ENCODE peak calls at places on chromosomes 3 and 15, in eight cellular contexts. One of them, this sample, is unnamed.

GRCh38 chr15:31326729-31327673 is at the start of gene KLF13:
- DNase-seq in osteoblast: peak
- DNase-seq in mucosa of descending colon: peak
- DNase-seq in upper lobe of right lung: peak
- DNase-seq in adipocyte: peak
- DNase-seq in thoracic aorta: no peak
- DNase-seq in GM12865: no peak
- DNase-seq in BJ: no peak
- DNase-seq in this sample: peak

GRCh38 chr15:80055933-80056332 is 3.5 kb upstream of the ZFAND6 start:
- DNase-seq in osteoblast: no peak
- DNase-seq in mucosa of descending colon: no peak
- DNase-seq in upper lobe of right lung: no peak
- DNase-seq in adipocyte: no peak
- DNase-seq in thoracic aorta: no peak
- DNase-seq in GM12865: peak
- DNase-seq in BJ: no peak
- DNase-seq in this sample: no peak

GRCh38 chr15:101266034-101266433 is 11.3 kb downstream of the SELENOS start:
- DNase-seq in osteoblast: no peak
- DNase-seq in mucosa of descending colon: no peak
- DNase-seq in upper lobe of right lung: no peak
- DNase-seq in adipocyte: no peak
- DNase-seq in thoracic aorta: no peak
- DNase-seq in GM12865: no peak
- DNase-seq in BJ: no peak
- DNase-seq in this sample: peak

GRCh38 chr3:184050217-184050847 is 2.5 kb upstream of the HTR3C start:
- DNase-seq in osteoblast: no peak
- DNase-seq in mucosa of descending colon: peak
- DNase-seq in upper lobe of right lung: no peak
- DNase-seq in adipocyte: no peak
- DNase-seq in thoracic aorta: no peak
- DNase-seq in GM12865: no peak
- DNase-seq in BJ: no peak
- DNase-seq in this sample: no peak

GRCh38 chr15:58734859-58735258 is 14.6 kb downstream of the ADAM10 start:
- DNase-seq in osteoblast: no peak
- DNase-seq in mucosa of descending colon: no peak
- DNase-seq in upper lobe of right lung: no peak
- DNase-seq in adipocyte: no peak
- DNase-seq in thoracic aorta: no peak
- DNase-seq in GM12865: no peak
- DNase-seq in BJ: no peak
- DNase-seq in this sample: no peak

GRCh38 chr15:66789029-66790025 is 87.3 kb downstream of the SMAD6 start:
- DNase-seq in osteoblast: peak
- DNase-seq in mucosa of descending colon: peak
- DNase-seq in upper lobe of right lung: peak
- DNase-seq in adipocyte: peak
- DNase-seq in thoracic aorta: no peak
- DNase-seq in GM12865: peak
- DNase-seq in BJ: no peak
- DNase-seq in this sample: peak

GRCh38 chr15:28969511-28970085 is 83.8 kb downstream of the APBA2 start:
- DNase-seq in osteoblast: no peak
- DNase-seq in mucosa of descending colon: no peak
- DNase-seq in upper lobe of right lung: no peak
- DNase-seq in adipocyte: no peak
- DNase-seq in thoracic aorta: no peak
- DNase-seq in GM12865: no peak
- DNase-seq in BJ: no peak
- DNase-seq in this sample: no peak

GRCh38 chr3:90145094-90145810 is 1037.8 kb downstream of the EPHA3 start:
- DNase-seq in osteoblast: no peak
- DNase-seq in mucosa of descending colon: no peak
- DNase-seq in upper lobe of right lung: no peak
- DNase-seq in adipocyte: peak
- DNase-seq in thoracic aorta: no peak
- DNase-seq in GM12865: no peak
- DNase-seq in BJ: no peak
- DNase-seq in this sample: no peak

GRCh38 chr3:15646924-15647511 is 45.5 kb downstream of the BTD start:
- DNase-seq in osteoblast: peak
- DNase-seq in mucosa of descending colon: no peak
- DNase-seq in upper lobe of right lung: no peak
- DNase-seq in adipocyte: peak
- DNase-seq in thoracic aorta: peak
- DNase-seq in GM12865: peak
- DNase-seq in BJ: peak
- DNase-seq in this sample: peak

GRCh38 chr3:119497824-119498187 is 541 bp upstream of the TIMMDC1 start:
- DNase-seq in osteoblast: peak
- DNase-seq in mucosa of descending colon: peak
- DNase-seq in upper lobe of right lung: no peak
- DNase-seq in adipocyte: peak
- DNase-seq in thoracic aorta: no peak
- DNase-seq in GM12865: peak
- DNase-seq in BJ: no peak
- DNase-seq in this sample: peak

GRCh38 chr3:178205750-178206149 is 330.5 kb upstream of the KCNMB2 start:
- DNase-seq in osteoblast: no peak
- DNase-seq in mucosa of descending colon: no peak
- DNase-seq in upper lobe of right lung: no peak
- DNase-seq in adipocyte: no peak
- DNase-seq in thoracic aorta: no peak
- DNase-seq in GM12865: no peak
- DNase-seq in BJ: peak
- DNase-seq in this sample: peak

GRCh38 chr3:86245360-86245759 is 745.6 kb downstream of the VGLL3 start:
- DNase-seq in osteoblast: no peak
- DNase-seq in mucosa of descending colon: peak
- DNase-seq in upper lobe of right lung: no peak
- DNase-seq in adipocyte: peak
- DNase-seq in thoracic aorta: no peak
- DNase-seq in GM12865: no peak
- DNase-seq in BJ: no peak
- DNase-seq in this sample: no peak

GRCh38 chr3:45950686-45951600 is 7.7 kb downstream of the CXCR6 start:
- DNase-seq in osteoblast: no peak
- DNase-seq in mucosa of descending colon: peak
- DNase-seq in upper lobe of right lung: peak
- DNase-seq in adipocyte: no peak
- DNase-seq in thoracic aorta: no peak
- DNase-seq in GM12865: no peak
- DNase-seq in BJ: no peak
- DNase-seq in this sample: no peak

GRCh38 chr3:66433522-66433782 is 67.4 kb downstream of the LRIG1 start:
- DNase-seq in osteoblast: no peak
- DNase-seq in mucosa of descending colon: no peak
- DNase-seq in upper lobe of right lung: no peak
- DNase-seq in adipocyte: no peak
- DNase-seq in thoracic aorta: no peak
- DNase-seq in GM12865: no peak
- DNase-seq in BJ: no peak
- DNase-seq in this sample: no peak

GRCh38 chr3:66431494-66431893 is 69.3 kb downstream of the LRIG1 start:
- DNase-seq in osteoblast: peak
- DNase-seq in mucosa of descending colon: no peak
- DNase-seq in upper lobe of right lung: no peak
- DNase-seq in adipocyte: peak
- DNase-seq in thoracic aorta: no peak
- DNase-seq in GM12865: no peak
- DNase-seq in BJ: peak
- DNase-seq in this sample: peak

GRCh38 chr3:66432041-66432766 is 68.6 kb downstream of the LRIG1 start:
- DNase-seq in osteoblast: no peak
- DNase-seq in mucosa of descending colon: no peak
- DNase-seq in upper lobe of right lung: no peak
- DNase-seq in adipocyte: no peak
- DNase-seq in thoracic aorta: no peak
- DNase-seq in GM12865: no peak
- DNase-seq in BJ: no peak
- DNase-seq in this sample: no peak

GRCh38 chr3:66430876-66431275 is 69.9 kb downstream of the LRIG1 start:
- DNase-seq in osteoblast: no peak
- DNase-seq in mucosa of descending colon: no peak
- DNase-seq in upper lobe of right lung: no peak
- DNase-seq in adipocyte: no peak
- DNase-seq in thoracic aorta: no peak
- DNase-seq in GM12865: no peak
- DNase-seq in BJ: no peak
- DNase-seq in this sample: no peak

DNA sequence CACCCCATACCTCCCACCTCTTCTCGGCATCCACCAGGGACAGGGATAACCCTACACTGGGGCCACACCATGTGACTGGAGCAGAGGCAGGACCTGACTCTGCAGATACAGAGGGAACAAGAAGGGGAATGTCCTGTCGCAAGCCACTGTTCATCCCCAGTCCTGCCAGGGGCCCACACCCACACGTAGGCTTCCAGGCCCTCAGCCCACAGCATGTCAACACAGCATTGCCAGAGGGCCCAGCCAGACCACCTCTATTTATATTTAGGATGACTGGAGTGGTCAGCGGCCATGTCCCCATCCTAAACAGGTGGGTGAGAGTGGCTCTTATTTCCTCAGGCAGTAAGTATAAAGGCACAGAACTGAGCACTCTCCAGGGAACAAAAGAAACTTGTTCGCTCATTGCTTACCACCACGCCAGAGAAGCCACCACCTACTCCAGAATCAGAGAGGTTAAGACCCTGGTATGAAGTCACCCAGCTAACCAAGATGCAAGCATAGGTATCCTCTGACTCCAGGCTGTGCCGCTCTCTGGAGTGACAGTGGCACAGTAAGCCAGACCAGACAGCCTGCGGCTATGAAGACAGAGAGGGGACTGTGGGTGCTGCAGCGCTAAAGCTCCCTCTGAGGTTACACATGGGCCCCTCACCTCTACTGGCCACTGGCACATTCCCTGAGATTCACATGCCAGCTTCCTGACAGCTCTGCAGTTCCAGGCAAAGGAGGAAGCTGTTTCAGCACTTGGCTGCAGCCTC is 67.9 kb downstream of the LRIG1 start:
- DNase-seq in osteoblast: no peak
- DNase-seq in mucosa of descending colon: no peak
- DNase-seq in upper lobe of right lung: no peak
- DNase-seq in adipocyte: no peak
- DNase-seq in thoracic aorta: no peak
- DNase-seq in GM12865: no peak
- DNase-seq in BJ: no peak
- DNase-seq in this sample: no peak
- H3K4me3 ChIP-seq in osteoblast: no peak
- H3K4me3 ChIP-seq in mucosa of descending colon: no peak
- H3K4me3 ChIP-seq in upper lobe of right lung: no peak
- H3K4me3 ChIP-seq in adipocyte: no peak
- H3K4me3 ChIP-seq in thoracic aorta: no peak
- H3K4me3 ChIP-seq in GM12865: no peak
- H3K4me3 ChIP-seq in BJ: no peak
- H3K4me3 ChIP-seq in this sample: no peak

DNA sequence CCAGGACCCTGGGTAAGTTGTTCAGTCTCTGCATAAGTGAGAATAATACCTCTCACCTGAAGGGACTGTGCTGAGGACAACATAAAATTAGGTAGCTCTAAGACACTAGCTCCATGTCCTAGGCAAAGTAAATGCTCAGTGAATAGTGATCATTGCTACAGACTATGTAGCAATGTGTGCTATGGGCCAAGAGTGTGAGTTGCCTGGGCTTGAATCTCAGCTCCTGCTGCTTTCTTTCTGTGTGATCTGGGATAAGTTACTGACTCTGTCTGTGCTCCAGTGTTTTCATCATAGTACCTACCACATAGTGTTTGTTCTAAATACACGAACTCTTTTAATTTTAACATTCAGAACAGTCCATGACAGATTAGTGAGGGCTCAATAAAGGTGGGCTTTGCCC is 81.1 kb upstream of the MFGE8 start:
- DNase-seq in osteoblast: no peak
- DNase-seq in mucosa of descending colon: no peak
- DNase-seq in upper lobe of right lung: no peak
- DNase-seq in adipocyte: peak
- DNase-seq in thoracic aorta: no peak
- DNase-seq in GM12865: no peak
- DNase-seq in BJ: no peak
- DNase-seq in this sample: peak
- H3K4me3 ChIP-seq in osteoblast: no peak
- H3K4me3 ChIP-seq in mucosa of descending colon: no peak
- H3K4me3 ChIP-seq in upper lobe of right lung: no peak
- H3K4me3 ChIP-seq in adipocyte: no peak
- H3K4me3 ChIP-seq in thoracic aorta: no peak
- H3K4me3 ChIP-seq in GM12865: no peak
- H3K4me3 ChIP-seq in BJ: no peak
- H3K4me3 ChIP-seq in this sample: no peak

DNA sequence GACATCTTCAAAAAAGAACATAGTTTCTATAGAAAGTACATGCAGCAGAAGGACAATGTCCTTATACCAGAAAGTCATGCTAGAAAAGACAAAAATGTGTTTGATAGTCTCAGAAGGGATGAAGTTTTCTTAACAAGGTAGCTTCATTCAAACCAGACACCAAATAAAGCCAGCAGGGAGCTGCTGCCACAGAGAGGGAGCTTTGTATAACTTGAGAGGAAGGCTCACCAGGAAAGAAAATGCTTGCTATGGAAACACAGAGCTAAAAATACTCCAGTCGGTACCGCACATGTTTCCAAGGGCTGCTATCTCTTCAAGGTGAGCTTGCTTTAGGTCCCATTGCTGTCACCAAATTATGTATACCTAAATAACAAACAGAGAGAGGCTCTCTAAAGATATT is 1074.8 kb upstream of the ALCAM start:
- DNase-seq in osteoblast: no peak
- DNase-seq in mucosa of descending colon: no peak
- DNase-seq in upper lobe of right lung: no peak
- DNase-seq in adipocyte: peak
- DNase-seq in thoracic aorta: no peak
- DNase-seq in GM12865: no peak
- DNase-seq in BJ: no peak
- DNase-seq in this sample: peak
- H3K4me3 ChIP-seq in osteoblast: peak
- H3K4me3 ChIP-seq in mucosa of descending colon: no peak
- H3K4me3 ChIP-seq in upper lobe of right lung: peak
- H3K4me3 ChIP-seq in adipocyte: peak
- H3K4me3 ChIP-seq in thoracic aorta: peak
- H3K4me3 ChIP-seq in GM12865: no peak
- H3K4me3 ChIP-seq in BJ: no peak
- H3K4me3 ChIP-seq in this sample: peak

GRCh38 chr3:129973853-129974252 is 667 bp upstream of the TRH start:
- DNase-seq in osteoblast: no peak
- DNase-seq in mucosa of descending colon: no peak
- DNase-seq in upper lobe of right lung: no peak
- DNase-seq in adipocyte: no peak
- DNase-seq in thoracic aorta: no peak
- DNase-seq in GM12865: no peak
- DNase-seq in BJ: no peak
- DNase-seq in this sample: no peak
- H3K4me3 ChIP-seq in osteoblast: no peak
- H3K4me3 ChIP-seq in mucosa of descending colon: no peak
- H3K4me3 ChIP-seq in upper lobe of right lung: no peak
- H3K4me3 ChIP-seq in adipocyte: no peak
- H3K4me3 ChIP-seq in thoracic aorta: no peak
- H3K4me3 ChIP-seq in GM12865: no peak
- H3K4me3 ChIP-seq in BJ: no peak
- H3K4me3 ChIP-seq in this sample: no peak

GRCh38 chr15:45197512-45197911 is 9.7 kb upstream of the SHF start:
- DNase-seq in osteoblast: no peak
- DNase-seq in mucosa of descending colon: no peak
- DNase-seq in upper lobe of right lung: no peak
- DNase-seq in adipocyte: no peak
- DNase-seq in thoracic aorta: no peak
- DNase-seq in GM12865: no peak
- DNase-seq in BJ: no peak
- DNase-seq in this sample: no peak
- H3K4me3 ChIP-seq in osteoblast: no peak
- H3K4me3 ChIP-seq in mucosa of descending colon: no peak
- H3K4me3 ChIP-seq in upper lobe of right lung: peak
- H3K4me3 ChIP-seq in adipocyte: peak
- H3K4me3 ChIP-seq in thoracic aorta: peak
- H3K4me3 ChIP-seq in GM12865: peak
- H3K4me3 ChIP-seq in BJ: no peak
- H3K4me3 ChIP-seq in this sample: no peak